ENCODE peak calls at places on chromosomes 1 and 21, in four cellular contexts. S is occipital lobe; H is iris pigment epithelial cell; Q is stimulated activated CD8-positive, alpha-beta memory T cell treated with anti-CD3 and anti-CD28 coated beads, Interleukin-4, amount 100 ng/mL, for 24 hours. P is an unnamed sample.

GRCh38 chr1:31642897-31643296 is 1.8 kb downstream of the PEF1 start:
- DNase-seq in S (no peak), H (no peak), Q (no peak), P (no peak)

GRCh38 chr1:210233495-210234253 is 1.1 kb downstream of the SERTAD4 start:
- DNase-seq in S (peak; percentile 46), H (peak; percentile 64), Q (no peak), P (peak; percentile 61)

GRCh38 chr21:44521928-44522752 is 17.9 kb downstream of the KRTAP10-1 start:
- DNase-seq in S (no peak), H (no peak), Q (no peak), P (no peak)

GRCh38 chr1:25001125-25001915 is 71.2 kb upstream of the RUNX3 start:
- DNase-seq in S (no peak), H (no peak), Q (no peak), P (peak; percentile 16)

GRCh38 chr1:243525085-243525487 is 269.2 kb downstream of the SDCCAG8 start:
- DNase-seq in S (no peak), H (peak; percentile 65), Q (no peak), P (no peak)

GRCh38 chr1:77504986-77505385 is 177.5 kb downstream of the ZZZ3 start:
- DNase-seq in S (no peak), H (peak; percentile 89), Q (no peak), P (no peak)

GRCh38 chr1:4090976-4091660 is 191.0 kb upstream of the C1orf174 start:
- DNase-seq in S (no peak), H (no peak), Q (no peak), P (no peak)

GRCh38 chr1:230261918-230262650 is 164.0 kb downstream of the PGBD5 start:
- DNase-seq in S (no peak), H (no peak), Q (no peak), P (no peak)

GRCh38 chr1:55702064-55702463 is 486.9 kb upstream of the USP24 start:
- DNase-seq in S (no peak), H (peak; percentile 59), Q (no peak), P (peak; percentile 61)

GRCh38 chr1:26046313-26047031 is 554 bp upstream of the SLC30A2 start:
- DNase-seq in S (no peak), H (no peak), Q (no peak), P (peak; percentile 30)

GRCh38 chr1:21239181-21239580 is 51.1 kb downstream of the ECE1 start:
- DNase-seq in S (no peak), H (no peak), Q (no peak), P (no peak)

GRCh38 chr1:156691665-156692408 is 13.5 kb downstream of the CRABP2 start:
- DNase-seq in S (no peak), H (no peak), Q (no peak), P (peak; percentile 76)